ENCODE peak calls at places on chromosomes 13 and 19, in seven cellular contexts. One of them, this sample, is unnamed.

GRCh38 chr19:11198769-11199469 is 1.6 kb upstream of the KANK2 start:
- DNase-seq in thoracic aorta: no peak
- DNase-seq in tibial artery: no peak
- DNase-seq in H9: no peak
- DNase-seq in stomach: no peak
- DNase-seq in dorsolateral prefrontal cortex: no peak
- DNase-seq in psoas muscle: peak; percentile 35
- DNase-seq in this sample: no peak

GRCh38 chr13:105083986-105084385 is 1451.5 kb downstream of the EFNB2 start:
- DNase-seq in thoracic aorta: no peak
- DNase-seq in tibial artery: no peak
- DNase-seq in H9: no peak
- DNase-seq in stomach: no peak
- DNase-seq in dorsolateral prefrontal cortex: no peak
- DNase-seq in psoas muscle: no peak
- DNase-seq in this sample: no peak

GRCh38 chr19:48738557-48739399 is 1.6 kb downstream of the RASIP1 start:
- DNase-seq in thoracic aorta: peak; percentile 44
- DNase-seq in tibial artery: peak; percentile 91
- DNase-seq in H9: peak; percentile 99
- DNase-seq in stomach: peak; percentile 96
- DNase-seq in dorsolateral prefrontal cortex: peak; percentile 84
- DNase-seq in psoas muscle: peak; percentile 96
- DNase-seq in this sample: peak; percentile 92

GRCh38 chr13:75135325-75135825 is 346.6 kb downstream of the TBC1D4 start:
- DNase-seq in thoracic aorta: no peak
- DNase-seq in tibial artery: no peak
- DNase-seq in H9: no peak
- DNase-seq in stomach: no peak
- DNase-seq in dorsolateral prefrontal cortex: no peak
- DNase-seq in psoas muscle: no peak
- DNase-seq in this sample: peak; percentile 59

GRCh38 chr19:7670790-7671189 is 1.9 kb downstream of the RETN start:
- DNase-seq in thoracic aorta: no peak
- DNase-seq in tibial artery: no peak
- DNase-seq in H9: no peak
- DNase-seq in stomach: no peak
- DNase-seq in dorsolateral prefrontal cortex: no peak
- DNase-seq in psoas muscle: no peak
- DNase-seq in this sample: no peak

GRCh38 chr13:25727250-25727649 is 324.6 kb downstream of the SHISA2 start:
- DNase-seq in thoracic aorta: no peak
- DNase-seq in tibial artery: no peak
- DNase-seq in H9: no peak
- DNase-seq in stomach: peak; percentile 84
- DNase-seq in dorsolateral prefrontal cortex: no peak
- DNase-seq in psoas muscle: no peak
- DNase-seq in this sample: no peak

GRCh38 chr19:10105241-10106099 is 692 bp upstream of the PPAN start:
- DNase-seq in thoracic aorta: no peak
- DNase-seq in tibial artery: no peak
- DNase-seq in H9: no peak
- DNase-seq in stomach: no peak
- DNase-seq in dorsolateral prefrontal cortex: no peak
- DNase-seq in psoas muscle: no peak
- DNase-seq in this sample: no peak

GRCh38 chr19:37160153-37160552 is 12.3 kb downstream of the ZNF585A start:
- DNase-seq in thoracic aorta: no peak
- DNase-seq in tibial artery: no peak
- DNase-seq in H9: no peak
- DNase-seq in stomach: no peak
- DNase-seq in dorsolateral prefrontal cortex: no peak
- DNase-seq in psoas muscle: no peak
- DNase-seq in this sample: no peak

GRCh38 chr19:50317115-50317514 is 12.1 kb downstream of the KCNC3 start:
- DNase-seq in thoracic aorta: no peak
- DNase-seq in tibial artery: no peak
- DNase-seq in H9: no peak
- DNase-seq in stomach: no peak
- DNase-seq in dorsolateral prefrontal cortex: no peak
- DNase-seq in psoas muscle: peak; percentile 13
- DNase-seq in this sample: no peak

GRCh38 chr19:27759896-27760295 is 1453.1 kb downstream of the UQCRFS1 start:
- DNase-seq in thoracic aorta: no peak
- DNase-seq in tibial artery: no peak
- DNase-seq in H9: no peak
- DNase-seq in stomach: no peak
- DNase-seq in dorsolateral prefrontal cortex: no peak
- DNase-seq in psoas muscle: no peak
- DNase-seq in this sample: no peak

GRCh38 chr13:93794197-93794885 is 567.7 kb downstream of the GPC6 start:
- DNase-seq in thoracic aorta: no peak
- DNase-seq in tibial artery: no peak
- DNase-seq in H9: no peak
- DNase-seq in stomach: no peak
- DNase-seq in dorsolateral prefrontal cortex: no peak
- DNase-seq in psoas muscle: no peak
- DNase-seq in this sample: no peak

GRCh38 chr13:52085416-52085815 is 43.5 kb downstream of the NEK5 start:
- DNase-seq in thoracic aorta: no peak
- DNase-seq in tibial artery: no peak
- DNase-seq in H9: no peak
- DNase-seq in stomach: no peak
- DNase-seq in dorsolateral prefrontal cortex: no peak
- DNase-seq in psoas muscle: no peak
- DNase-seq in this sample: no peak

GRCh38 chr13:45219123-45219891 is 18.5 kb upstream of the KCTD4 start:
- DNase-seq in thoracic aorta: no peak
- DNase-seq in tibial artery: no peak
- DNase-seq in H9: no peak
- DNase-seq in stomach: no peak
- DNase-seq in dorsolateral prefrontal cortex: no peak
- DNase-seq in psoas muscle: no peak
- DNase-seq in this sample: no peak

GRCh38 chr13:21458457-21458815 is 667 bp downstream of the ZDHHC20 start:
- DNase-seq in thoracic aorta: no peak
- DNase-seq in tibial artery: no peak
- DNase-seq in H9: peak; percentile 66
- DNase-seq in stomach: peak; percentile 71
- DNase-seq in dorsolateral prefrontal cortex: no peak
- DNase-seq in psoas muscle: peak; percentile 56
- DNase-seq in this sample: peak; percentile 69

GRCh38 chr19:46206176-46206575 is 23.4 kb upstream of the IGFL1 start:
- DNase-seq in thoracic aorta: no peak
- DNase-seq in tibial artery: no peak
- DNase-seq in H9: no peak
- DNase-seq in stomach: no peak
- DNase-seq in dorsolateral prefrontal cortex: no peak
- DNase-seq in psoas muscle: peak; percentile 84
- DNase-seq in this sample: peak; percentile 93

GRCh38 chr13:53064721-53065120 is 36.1 kb downstream of the OLFM4 start:
- DNase-seq in thoracic aorta: no peak
- DNase-seq in tibial artery: no peak
- DNase-seq in H9: no peak
- DNase-seq in stomach: no peak
- DNase-seq in dorsolateral prefrontal cortex: no peak
- DNase-seq in psoas muscle: peak; percentile 67
- DNase-seq in this sample: no peak

GRCh38 chr13:94660695-94661324 is 51.5 kb downstream of the SOX21 start:
- DNase-seq in thoracic aorta: no peak
- DNase-seq in tibial artery: no peak
- DNase-seq in H9: no peak
- DNase-seq in stomach: no peak
- DNase-seq in dorsolateral prefrontal cortex: no peak
- DNase-seq in psoas muscle: no peak
- DNase-seq in this sample: no peak

GRCh38 chr19:47152205-47152604 is 21.6 kb downstream of the SAE1 start:
- DNase-seq in thoracic aorta: no peak
- DNase-seq in tibial artery: no peak
- DNase-seq in H9: no peak
- DNase-seq in stomach: no peak
- DNase-seq in dorsolateral prefrontal cortex: no peak
- DNase-seq in psoas muscle: no peak
- DNase-seq in this sample: no peak

GRCh38 chr13:75139291-75139690 is 342.7 kb downstream of the TBC1D4 start:
- DNase-seq in thoracic aorta: no peak
- DNase-seq in tibial artery: no peak
- DNase-seq in H9: no peak
- DNase-seq in stomach: no peak
- DNase-seq in dorsolateral prefrontal cortex: no peak
- DNase-seq in psoas muscle: no peak
- DNase-seq in this sample: no peak

GRCh38 chr19:33686687-33687541 is 65.2 kb downstream of the CHST8 start:
- DNase-seq in thoracic aorta: no peak
- DNase-seq in tibial artery: peak; percentile 25
- DNase-seq in H9: no peak
- DNase-seq in stomach: no peak
- DNase-seq in dorsolateral prefrontal cortex: peak; percentile 26
- DNase-seq in psoas muscle: no peak
- DNase-seq in this sample: no peak

GRCh38 chr19:40521276-40521675 is 54.5 kb downstream of the SPTBN4 start:
- DNase-seq in thoracic aorta: no peak
- DNase-seq in tibial artery: no peak
- DNase-seq in H9: no peak
- DNase-seq in stomach: no peak
- DNase-seq in dorsolateral prefrontal cortex: no peak
- DNase-seq in psoas muscle: no peak
- DNase-seq in this sample: no peak

GRCh38 chr13:46775385-46776065 is 21.4 kb downstream of the ESD start:
- DNase-seq in thoracic aorta: no peak
- DNase-seq in tibial artery: no peak
- DNase-seq in H9: no peak
- DNase-seq in stomach: no peak
- DNase-seq in dorsolateral prefrontal cortex: no peak
- DNase-seq in psoas muscle: no peak
- DNase-seq in this sample: no peak

GRCh38 chr13:112248909-112249592 is 127.1 kb upstream of the SPACA7 start:
- DNase-seq in thoracic aorta: no peak
- DNase-seq in tibial artery: no peak
- DNase-seq in H9: no peak
- DNase-seq in stomach: no peak
- DNase-seq in dorsolateral prefrontal cortex: no peak
- DNase-seq in psoas muscle: no peak
- DNase-seq in this sample: no peak

GRCh38 chr19:9309974-9310446 is 372 bp upstream of the ZNF699 start:
- DNase-seq in thoracic aorta: peak; percentile 80
- DNase-seq in tibial artery: peak; percentile 95
- DNase-seq in H9: peak; percentile 95
- DNase-seq in stomach: peak; percentile 85
- DNase-seq in dorsolateral prefrontal cortex: peak; percentile 89
- DNase-seq in psoas muscle: peak; percentile 91
- DNase-seq in this sample: peak; percentile 90

GRCh38 chr19:12997967-12998940 is 3.0 kb downstream of the NFIX start:
- DNase-seq in thoracic aorta: no peak
- DNase-seq in tibial artery: no peak
- DNase-seq in H9: no peak
- DNase-seq in stomach: no peak
- DNase-seq in dorsolateral prefrontal cortex: no peak
- DNase-seq in psoas muscle: peak; percentile 50
- DNase-seq in this sample: no peak

GRCh38 chr19:18232540-18233223 is 6.4 kb upstream of the PDE4C start:
- DNase-seq in thoracic aorta: no peak
- DNase-seq in tibial artery: no peak
- DNase-seq in H9: peak; percentile 88
- DNase-seq in stomach: no peak
- DNase-seq in dorsolateral prefrontal cortex: no peak
- DNase-seq in psoas muscle: no peak
- DNase-seq in this sample: no peak
- H3K27me3 ChIP-seq in thoracic aorta: no peaks in the 10 kb centered on the region
- H3K27me3 ChIP-seq in tibial artery: peaks cover 83% of the 10 kb centered on the region
- H3K27me3 ChIP-seq in H9: no peaks in the 10 kb centered on the region
- H3K27me3 ChIP-seq in stomach: peaks cover 14% of the 10 kb centered on the region
- H3K27me3 ChIP-seq in dorsolateral prefrontal cortex: peaks cover 21% of the 10 kb centered on the region
- H3K27me3 ChIP-seq in psoas muscle: peaks cover 25% of the 10 kb centered on the region
- H3K27me3 ChIP-seq in this sample: no peaks in the 10 kb centered on the region

GRCh38 chr19:32070101-32070500 is 275.3 kb upstream of the ZNF507 start:
- DNase-seq in thoracic aorta: no peak
- DNase-seq in tibial artery: no peak
- DNase-seq in H9: no peak
- DNase-seq in stomach: no peak
- DNase-seq in dorsolateral prefrontal cortex: no peak
- DNase-seq in psoas muscle: no peak
- DNase-seq in this sample: no peak
- TF ChIP-seq CTCF in thoracic aorta: no peak
- TF ChIP-seq CTCF in tibial artery: no peak
- TF ChIP-seq CTCF in H9: no peak
- TF ChIP-seq CTCF in stomach: no peak
- TF ChIP-seq CTCF in dorsolateral prefrontal cortex: no peak
- TF ChIP-seq CTCF in psoas muscle: no peak
- TF ChIP-seq CTCF in this sample: no peak

DNA sequence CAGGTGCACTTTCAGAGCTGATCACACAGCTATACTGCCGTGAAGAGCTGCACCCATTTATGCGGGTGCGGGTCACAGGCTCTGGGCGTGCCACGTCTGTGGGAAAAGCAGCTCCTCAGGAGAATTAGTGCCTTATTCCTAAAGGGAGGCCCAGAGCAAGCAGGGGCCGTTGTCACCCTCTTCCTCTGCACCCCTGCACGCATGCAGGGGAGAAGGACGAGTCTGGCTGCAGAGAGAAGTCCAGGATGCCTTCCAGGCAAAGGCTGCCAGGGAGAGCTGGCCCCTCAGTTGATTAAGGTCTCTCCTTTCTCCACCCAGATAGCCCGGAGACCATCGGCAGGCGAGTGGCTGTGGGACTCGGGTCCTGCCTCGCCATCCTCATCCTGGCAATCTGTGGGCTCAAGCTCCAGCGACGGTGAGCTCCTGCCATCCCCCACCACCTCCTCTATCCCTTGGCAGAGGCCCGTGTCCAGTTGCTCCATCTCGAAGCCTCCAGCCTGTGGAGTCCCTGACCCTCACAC is 3.1 kb upstream of the FFAR1 start:
- DNase-seq in thoracic aorta: no peak
- DNase-seq in tibial artery: peak; percentile 35
- DNase-seq in H9: peak; percentile 21
- DNase-seq in stomach: no peak
- DNase-seq in dorsolateral prefrontal cortex: no peak
- DNase-seq in psoas muscle: no peak
- DNase-seq in this sample: no peak
- H3K27me3 ChIP-seq in thoracic aorta: no peaks in the 10 kb centered on the region
- H3K27me3 ChIP-seq in tibial artery: peaks cover 8% of the 10 kb centered on the region
- H3K27me3 ChIP-seq in H9: no peaks in the 10 kb centered on the region
- H3K27me3 ChIP-seq in stomach: no peaks in the 10 kb centered on the region
- H3K27me3 ChIP-seq in dorsolateral prefrontal cortex: no peaks in the 10 kb centered on the region
- H3K27me3 ChIP-seq in psoas muscle: peaks cover 22% of the 10 kb centered on the region
- H3K27me3 ChIP-seq in this sample: peaks cover 21% of the 10 kb centered on the region

GRCh38 chr13:37139356-37139755 is 33.9 kb upstream of the CSNK1A1L start:
- DNase-seq in thoracic aorta: no peak
- DNase-seq in tibial artery: no peak
- DNase-seq in H9: no peak
- DNase-seq in stomach: no peak
- DNase-seq in dorsolateral prefrontal cortex: no peak
- DNase-seq in psoas muscle: no peak
- DNase-seq in this sample: no peak
- TF ChIP-seq CTCF in thoracic aorta: no peak
- TF ChIP-seq CTCF in tibial artery: no peak
- TF ChIP-seq CTCF in H9: no peak
- TF ChIP-seq CTCF in stomach: no peak
- TF ChIP-seq CTCF in dorsolateral prefrontal cortex: no peak
- TF ChIP-seq CTCF in psoas muscle: no peak
- TF ChIP-seq CTCF in this sample: no peak

This sample was measured in RWPE2.